ENCODE peak calls at places on chromosomes 7 and 10, in seven cellular contexts. One of them, this sample, is unnamed.

GRCh38 chr10:109411897-109412296 is 511.4 kb downstream of the XPNPEP1 start:
- DNase-seq in psoas muscle: no peak
- DNase-seq in epithelial cell of proximal tubule: no peak
- DNase-seq in CD8-positive, alpha-beta T cell: no peak
- DNase-seq in endodermal cell: no peak
- DNase-seq in cardiac fibroblast: no peak
- DNase-seq in astrocyte of the spinal cord: no peak
- DNase-seq in this sample: peak; percentile 22

GRCh38 chr7:68439897-68440296 is 1158.4 kb upstream of the AUTS2 start:
- DNase-seq in psoas muscle: no peak
- DNase-seq in epithelial cell of proximal tubule: no peak
- DNase-seq in CD8-positive, alpha-beta T cell: no peak
- DNase-seq in endodermal cell: no peak
- DNase-seq in cardiac fibroblast: no peak
- DNase-seq in astrocyte of the spinal cord: no peak
- DNase-seq in this sample: no peak

GRCh38 chr10:123496336-123496735 is 169.8 kb upstream of the GPR26 start:
- DNase-seq in psoas muscle: no peak
- DNase-seq in epithelial cell of proximal tubule: no peak
- DNase-seq in CD8-positive, alpha-beta T cell: no peak
- DNase-seq in endodermal cell: no peak
- DNase-seq in cardiac fibroblast: no peak
- DNase-seq in astrocyte of the spinal cord: no peak
- DNase-seq in this sample: no peak

GRCh38 chr7:47690902-47691558 is 109.1 kb upstream of the TNS3 start:
- DNase-seq in psoas muscle: no peak
- DNase-seq in epithelial cell of proximal tubule: no peak
- DNase-seq in CD8-positive, alpha-beta T cell: no peak
- DNase-seq in endodermal cell: no peak
- DNase-seq in cardiac fibroblast: peak; percentile 46
- DNase-seq in astrocyte of the spinal cord: peak; percentile 67
- DNase-seq in this sample: peak; percentile 70

GRCh38 chr7:104627516-104627915 is 299.1 kb downstream of the LHFPL3 start:
- DNase-seq in psoas muscle: no peak
- DNase-seq in epithelial cell of proximal tubule: no peak
- DNase-seq in CD8-positive, alpha-beta T cell: no peak
- DNase-seq in endodermal cell: peak; percentile 80
- DNase-seq in cardiac fibroblast: peak; percentile 18
- DNase-seq in astrocyte of the spinal cord: peak; percentile 31
- DNase-seq in this sample: peak; percentile 23

GRCh38 chr10:130246113-130246512 is 109.9 kb downstream of the GLRX3 start:
- DNase-seq in psoas muscle: no peak
- DNase-seq in epithelial cell of proximal tubule: no peak
- DNase-seq in CD8-positive, alpha-beta T cell: no peak
- DNase-seq in endodermal cell: peak; percentile 16
- DNase-seq in cardiac fibroblast: no peak
- DNase-seq in astrocyte of the spinal cord: no peak
- DNase-seq in this sample: no peak

GRCh38 chr10:113087082-113088029 is 137.3 kb downstream of the TCF7L2 start:
- DNase-seq in psoas muscle: no peak
- DNase-seq in epithelial cell of proximal tubule: peak; percentile 97
- DNase-seq in CD8-positive, alpha-beta T cell: no peak
- DNase-seq in endodermal cell: peak; percentile 89
- DNase-seq in cardiac fibroblast: peak; percentile 99
- DNase-seq in astrocyte of the spinal cord: peak; percentile 99
- DNase-seq in this sample: peak; percentile 99

GRCh38 chr7:36880108-36880507 is 155.8 kb upstream of the AOAH start:
- DNase-seq in psoas muscle: no peak
- DNase-seq in epithelial cell of proximal tubule: no peak
- DNase-seq in CD8-positive, alpha-beta T cell: no peak
- DNase-seq in endodermal cell: no peak
- DNase-seq in cardiac fibroblast: no peak
- DNase-seq in astrocyte of the spinal cord: no peak
- DNase-seq in this sample: no peak

GRCh38 chr7:103636153-103636552 is 190.1 kb upstream of the SLC26A5 start:
- DNase-seq in psoas muscle: no peak
- DNase-seq in epithelial cell of proximal tubule: no peak
- DNase-seq in CD8-positive, alpha-beta T cell: no peak
- DNase-seq in endodermal cell: peak; percentile 64
- DNase-seq in cardiac fibroblast: peak; percentile 14
- DNase-seq in astrocyte of the spinal cord: peak; percentile 35
- DNase-seq in this sample: no peak

GRCh38 chr10:132937861-132938260 is 4.5 kb downstream of the CFAP46 start:
- DNase-seq in psoas muscle: no peak
- DNase-seq in epithelial cell of proximal tubule: no peak
- DNase-seq in CD8-positive, alpha-beta T cell: no peak
- DNase-seq in endodermal cell: no peak
- DNase-seq in cardiac fibroblast: no peak
- DNase-seq in astrocyte of the spinal cord: no peak
- DNase-seq in this sample: no peak

GRCh38 chr10:132939378-132939955 is 2.9 kb downstream of the CFAP46 start:
- DNase-seq in psoas muscle: no peak
- DNase-seq in epithelial cell of proximal tubule: no peak
- DNase-seq in CD8-positive, alpha-beta T cell: no peak
- DNase-seq in endodermal cell: no peak
- DNase-seq in cardiac fibroblast: no peak
- DNase-seq in astrocyte of the spinal cord: no peak
- DNase-seq in this sample: no peak

GRCh38 chr10:132939957-132940790 is 2.2 kb downstream of the CFAP46 start:
- DNase-seq in psoas muscle: peak; percentile 68
- DNase-seq in epithelial cell of proximal tubule: no peak
- DNase-seq in CD8-positive, alpha-beta T cell: no peak
- DNase-seq in endodermal cell: peak; percentile 89
- DNase-seq in cardiac fibroblast: peak; percentile 69
- DNase-seq in astrocyte of the spinal cord: peak; percentile 28
- DNase-seq in this sample: peak; percentile 39

GRCh38 chr10:132940791-132941465 is 1.4 kb downstream of the CFAP46 start:
- DNase-seq in psoas muscle: no peak
- DNase-seq in epithelial cell of proximal tubule: no peak
- DNase-seq in CD8-positive, alpha-beta T cell: no peak
- DNase-seq in endodermal cell: no peak
- DNase-seq in cardiac fibroblast: no peak
- DNase-seq in astrocyte of the spinal cord: no peak
- DNase-seq in this sample: no peak

GRCh38 chr10:132938472-132939329 is 3.7 kb downstream of the CFAP46 start:
- DNase-seq in psoas muscle: no peak
- DNase-seq in epithelial cell of proximal tubule: no peak
- DNase-seq in CD8-positive, alpha-beta T cell: no peak
- DNase-seq in endodermal cell: peak; percentile 93
- DNase-seq in cardiac fibroblast: peak; percentile 20
- DNase-seq in astrocyte of the spinal cord: no peak
- DNase-seq in this sample: peak; percentile 36
- TF ChIP-seq CTCF in psoas muscle: peak; percentile 20
- TF ChIP-seq CTCF in epithelial cell of proximal tubule: peak; percentile 55
- TF ChIP-seq CTCF in CD8-positive, alpha-beta T cell: no peak
- TF ChIP-seq CTCF in endodermal cell: peak; percentile 86
- TF ChIP-seq CTCF in cardiac fibroblast: peak; percentile 40
- TF ChIP-seq CTCF in astrocyte of the spinal cord: peak; percentile 41
- TF ChIP-seq CTCF in this sample: peak; percentile 39

GRCh38 chr7:2688409-2689342 is 674 bp downstream of the AMZ1 start:
- DNase-seq in psoas muscle: no peak
- DNase-seq in epithelial cell of proximal tubule: no peak
- DNase-seq in CD8-positive, alpha-beta T cell: no peak
- DNase-seq in endodermal cell: peak; percentile 73
- DNase-seq in cardiac fibroblast: no peak
- DNase-seq in astrocyte of the spinal cord: no peak
- DNase-seq in this sample: no peak
- H3K4me3 ChIP-seq in psoas muscle: peak overlapping the region; percentile 46
- H3K4me3 ChIP-seq in epithelial cell of proximal tubule: no peak overlapping the region
- H3K4me3 ChIP-seq in CD8-positive, alpha-beta T cell: no peak overlapping the region
- H3K4me3 ChIP-seq in endodermal cell: no peak overlapping the region
- H3K4me3 ChIP-seq in cardiac fibroblast: peak overlapping the region; percentile 28
- H3K4me3 ChIP-seq in astrocyte of the spinal cord: no peak overlapping the region
- H3K4me3 ChIP-seq in this sample: peak overlapping the region; percentile 34

DNA sequence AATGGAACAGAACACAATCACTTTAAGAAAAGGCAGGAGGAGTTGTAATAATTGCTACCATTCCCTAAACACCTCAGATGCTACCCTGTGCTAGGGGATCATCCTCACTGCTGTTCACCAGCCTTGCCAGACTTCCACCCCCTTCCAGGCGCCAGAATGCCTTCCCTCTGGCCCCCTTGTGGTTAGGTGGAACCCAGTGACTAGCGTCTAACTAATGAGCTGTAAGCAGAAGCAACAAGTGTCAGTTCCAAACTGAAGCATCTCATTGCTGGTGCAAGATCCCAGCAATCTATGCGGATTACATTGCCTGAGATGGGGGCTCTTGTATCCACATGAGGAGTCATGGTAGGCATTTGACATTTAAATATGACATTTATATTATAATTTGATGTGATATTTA is 86.6 kb downstream of the FRMD4A start:
- DNase-seq in psoas muscle: no peak
- DNase-seq in epithelial cell of proximal tubule: no peak
- DNase-seq in CD8-positive, alpha-beta T cell: no peak
- DNase-seq in endodermal cell: peak; percentile 81
- DNase-seq in cardiac fibroblast: no peak
- DNase-seq in astrocyte of the spinal cord: no peak
- DNase-seq in this sample: no peak
- TF ChIP-seq CTCF in psoas muscle: no peak
- TF ChIP-seq CTCF in epithelial cell of proximal tubule: peak; percentile 27
- TF ChIP-seq CTCF in CD8-positive, alpha-beta T cell: no peak
- TF ChIP-seq CTCF in endodermal cell: peak; percentile 82
- TF ChIP-seq CTCF in cardiac fibroblast: no peak
- TF ChIP-seq CTCF in astrocyte of the spinal cord: peak; percentile 14
- TF ChIP-seq CTCF in this sample: peak; percentile 18

DNA sequence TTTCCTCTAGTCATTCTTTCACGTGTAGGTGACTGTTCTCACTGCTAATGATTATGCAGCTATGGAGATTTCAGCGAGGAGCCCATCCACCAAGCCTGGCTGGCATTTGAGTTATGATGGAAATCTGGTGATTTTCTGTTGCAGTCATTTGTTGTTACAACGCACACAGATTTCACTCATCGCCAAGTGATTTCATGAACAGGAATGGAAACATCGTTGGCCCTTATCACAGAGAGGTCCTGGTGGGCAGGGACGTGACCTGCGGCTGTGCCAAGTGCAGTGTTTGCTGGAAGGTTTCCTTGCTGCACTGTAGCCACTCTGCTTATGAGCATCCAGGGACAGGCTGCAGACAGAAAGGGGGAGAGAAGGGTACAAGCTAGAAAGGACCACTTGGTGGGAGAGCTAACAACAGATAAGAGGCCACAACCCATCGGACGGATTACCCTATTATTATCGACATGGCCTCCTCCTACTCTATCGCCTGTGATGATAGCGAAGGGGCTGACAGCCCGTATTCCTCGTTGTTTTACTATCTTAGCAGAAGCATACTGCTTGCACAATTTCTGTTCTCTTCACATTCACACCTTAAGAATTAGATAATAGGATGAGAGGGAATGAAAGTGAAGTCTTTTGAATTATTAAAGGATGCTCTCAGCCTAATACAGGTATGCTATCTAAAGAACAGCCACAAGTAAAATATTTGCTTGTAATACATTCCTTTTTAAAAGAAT is 99.0 kb upstream of the PITRM1 start:
- DNase-seq in psoas muscle: no peak
- DNase-seq in epithelial cell of proximal tubule: no peak
- DNase-seq in CD8-positive, alpha-beta T cell: no peak
- DNase-seq in endodermal cell: no peak
- DNase-seq in cardiac fibroblast: no peak
- DNase-seq in astrocyte of the spinal cord: no peak
- DNase-seq in this sample: no peak
- H3K4me3 ChIP-seq in psoas muscle: no peak overlapping the region
- H3K4me3 ChIP-seq in epithelial cell of proximal tubule: no peak overlapping the region
- H3K4me3 ChIP-seq in CD8-positive, alpha-beta T cell: no peak overlapping the region
- H3K4me3 ChIP-seq in endodermal cell: no peak overlapping the region
- H3K4me3 ChIP-seq in cardiac fibroblast: no peak overlapping the region
- H3K4me3 ChIP-seq in astrocyte of the spinal cord: no peak overlapping the region
- H3K4me3 ChIP-seq in this sample: no peak overlapping the region

GRCh38 chr7:114086491-114086905 is 167.7 kb upstream of the PPP1R3A start:
- DNase-seq in psoas muscle: peak; percentile 77
- DNase-seq in epithelial cell of proximal tubule: no peak
- DNase-seq in CD8-positive, alpha-beta T cell: no peak
- DNase-seq in endodermal cell: no peak
- DNase-seq in cardiac fibroblast: no peak
- DNase-seq in astrocyte of the spinal cord: peak; percentile 20
- DNase-seq in this sample: no peak
- TF ChIP-seq CTCF in psoas muscle: no peak
- TF ChIP-seq CTCF in epithelial cell of proximal tubule: no peak
- TF ChIP-seq CTCF in CD8-positive, alpha-beta T cell: no peak
- TF ChIP-seq CTCF in endodermal cell: no peak
- TF ChIP-seq CTCF in cardiac fibroblast: no peak
- TF ChIP-seq CTCF in astrocyte of the spinal cord: no peak
- TF ChIP-seq CTCF in this sample: no peak

GRCh38 chr10:69745698-69746097 is 56.0 kb upstream of the COL13A1 start:
- DNase-seq in psoas muscle: no peak
- DNase-seq in epithelial cell of proximal tubule: no peak
- DNase-seq in CD8-positive, alpha-beta T cell: no peak
- DNase-seq in endodermal cell: no peak
- DNase-seq in cardiac fibroblast: no peak
- DNase-seq in astrocyte of the spinal cord: no peak
- DNase-seq in this sample: no peak
- H3K4me3 ChIP-seq in psoas muscle: no peak overlapping the region
- H3K4me3 ChIP-seq in epithelial cell of proximal tubule: no peak overlapping the region
- H3K4me3 ChIP-seq in CD8-positive, alpha-beta T cell: no peak overlapping the region
- H3K4me3 ChIP-seq in endodermal cell: no peak overlapping the region
- H3K4me3 ChIP-seq in cardiac fibroblast: no peak overlapping the region
- H3K4me3 ChIP-seq in astrocyte of the spinal cord: no peak overlapping the region
- H3K4me3 ChIP-seq in this sample: no peak overlapping the region

GRCh38 chr10:110609592-110609991 is 34.5 kb upstream of the RBM20 start:
- DNase-seq in psoas muscle: peak; percentile 71
- DNase-seq in epithelial cell of proximal tubule: no peak
- DNase-seq in CD8-positive, alpha-beta T cell: no peak
- DNase-seq in endodermal cell: no peak
- DNase-seq in cardiac fibroblast: peak; percentile 5
- DNase-seq in astrocyte of the spinal cord: no peak
- DNase-seq in this sample: no peak
- TF ChIP-seq CTCF in psoas muscle: peak; percentile 21
- TF ChIP-seq CTCF in epithelial cell of proximal tubule: peak; percentile 10
- TF ChIP-seq CTCF in CD8-positive, alpha-beta T cell: no peak
- TF ChIP-seq CTCF in endodermal cell: no peak
- TF ChIP-seq CTCF in cardiac fibroblast: no peak
- TF ChIP-seq CTCF in astrocyte of the spinal cord: no peak
- TF ChIP-seq CTCF in this sample: no peak

DNA sequence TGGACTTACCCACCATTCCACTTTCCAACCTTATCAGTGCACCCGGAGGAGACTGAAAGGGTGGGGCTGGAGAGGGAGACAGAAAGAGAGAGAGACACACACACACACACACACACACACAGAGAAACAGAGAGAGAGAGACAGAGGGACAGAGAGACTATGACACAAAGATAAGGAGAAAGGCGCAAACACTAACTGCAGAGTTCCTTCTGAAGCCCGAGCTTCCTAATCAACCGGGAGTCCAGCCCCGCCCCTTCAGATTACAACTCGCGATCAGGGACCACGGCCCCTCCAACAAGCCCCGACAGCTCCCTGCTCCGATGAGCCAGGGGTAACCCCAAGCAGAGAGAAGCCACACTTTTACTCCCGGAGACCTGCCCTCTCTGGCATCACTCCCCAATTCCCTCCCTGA is 499 bp downstream of the GAL3ST4 start:
- DNase-seq in psoas muscle: peak; percentile 28
- DNase-seq in epithelial cell of proximal tubule: no peak
- DNase-seq in CD8-positive, alpha-beta T cell: no peak
- DNase-seq in endodermal cell: peak; percentile 73
- DNase-seq in cardiac fibroblast: no peak
- DNase-seq in astrocyte of the spinal cord: peak; percentile 22
- DNase-seq in this sample: no peak
- H3K4me3 ChIP-seq in psoas muscle: peak overlapping the region; percentile 58
- H3K4me3 ChIP-seq in epithelial cell of proximal tubule: peak overlapping the region; percentile 42
- H3K4me3 ChIP-seq in CD8-positive, alpha-beta T cell: peak overlapping the region; percentile 59
- H3K4me3 ChIP-seq in endodermal cell: peak overlapping the region; percentile 73
- H3K4me3 ChIP-seq in cardiac fibroblast: peak overlapping the region; percentile 49
- H3K4me3 ChIP-seq in astrocyte of the spinal cord: peak overlapping the region; percentile 51
- H3K4me3 ChIP-seq in this sample: peak overlapping the region; percentile 58

This sample was measured in fibroblast of villous mesenchyme.